ENCODE peak calls at places on chromosomes 4 and X, in eight cellular contexts. W is body of pancreas, D is heart left ventricle, C is heart right ventricle, Y is GM12878, E is PC-3, A is IMR-90, T is uterus. U is an unnamed sample.

GRCh38 chr4:27084685-27085356 is 224.2 kb downstream of the STIM2 start:
- DNase-seq in W (peak; percentile 20), D (no peak), C (no peak), Y (no peak), E (peak; percentile 34), A (peak; percentile 2), T (peak; percentile 18), U (peak; percentile 8)

GRCh38 chrX:136156560-136157117 is 9.3 kb downstream of the FHL1 start:
- DNase-seq in W (no peak), D (no peak), C (no peak), Y (no peak), E (no peak), A (no peak), T (no peak), U (no peak)

GRCh38 chrX:71111141-71111843 is at the start of gene IL2RG:
- DNase-seq in W (no peak), D (no peak), C (no peak), Y (peak; percentile 87), E (peak; percentile 7), A (no peak), T (no peak), U (no peak)

GRCh38 chr4:156972370-156972980 is 876 bp upstream of the PDGFC start:
- DNase-seq in W (no peak), D (no peak), C (no peak), Y (no peak), E (no peak), A (peak; percentile 18), T (no peak), U (no peak)

GRCh38 chrX:108671526-108671925 is 64.8 kb downstream of the IRS4 start:
- DNase-seq in W (no peak), D (no peak), C (no peak), Y (no peak), E (no peak), A (no peak), T (no peak), U (no peak)

GRCh38 chr4:178752954-178753525 is 1310.8 kb upstream of the AGA start:
- DNase-seq in W (no peak), D (no peak), C (no peak), Y (no peak), E (no peak), A (no peak), T (no peak), U (no peak)

GRCh38 chr4:32425243-32425642 is 1705.1 kb downstream of the PCDH7 start:
- DNase-seq in W (no peak), D (no peak), C (no peak), Y (no peak), E (peak; percentile 57), A (no peak), T (no peak), U (no peak)

GRCh38 chrX:118536687-118537461 is 41.3 kb downstream of the DOCK11 start:
- DNase-seq in W (no peak), D (no peak), C (no peak), Y (peak; percentile 33), E (peak; percentile 10), A (peak; percentile 33), T (no peak), U (no peak)

GRCh38 chr4:20809796-20810195 is 109.5 kb downstream of the PACRGL start:
- DNase-seq in W (no peak), D (no peak), C (no peak), Y (no peak), E (peak; percentile 85), A (no peak), T (no peak), U (no peak)

GRCh38 chrX:113512700-113513395 is 672.2 kb upstream of the AMOT start:
- DNase-seq in W (no peak), D (no peak), C (no peak), Y (no peak), E (peak; percentile 84), A (peak; percentile 37), T (no peak), U (peak; percentile 22)

GRCh38 chrX:134406230-134406794 is 53.7 kb upstream of the HPRT1 start:
- DNase-seq in W (no peak), D (no peak), C (no peak), Y (no peak), E (no peak), A (no peak), T (no peak), U (no peak)

GRCh38 chrX:3184176-3184930 is 143.1 kb downstream of the ARSF start:
- DNase-seq in W (no peak), D (peak; percentile 23), C (no peak), Y (no peak), E (no peak), A (peak; percentile 94), T (peak; percentile 23), U (peak; percentile 32)

GRCh38 chr4:20520901-20521300 is 179.4 kb upstream of the PACRGL start:
- DNase-seq in W (no peak), D (no peak), C (no peak), Y (no peak), E (peak; percentile 54), A (peak; percentile 62), T (no peak), U (no peak)

GRCh38 chr4:72084587-72085011 is 52.8 kb downstream of the NPFFR2 start:
- DNase-seq in W (no peak), D (no peak), C (no peak), Y (peak; percentile 13), E (no peak), A (no peak), T (no peak), U (no peak)

GRCh38 chrX:47242321-47242720 is 9.5 kb downstream of the USP11 start:
- DNase-seq in W (no peak), D (no peak), C (no peak), Y (no peak), E (no peak), A (no peak), T (no peak), U (no peak)

GRCh38 chrX:72554448-72555140 is 18.0 kb downstream of the HDAC8 start:
- DNase-seq in W (no peak), D (no peak), C (no peak), Y (no peak), E (peak; percentile 37), A (no peak), T (no peak), U (no peak)

GRCh38 chr4:22031423-22031822 is 82.9 kb upstream of the KCNIP4 start:
- DNase-seq in W (no peak), D (no peak), C (no peak), Y (no peak), E (no peak), A (no peak), T (no peak), U (no peak)

GRCh38 chr4:187019896-187020295 is 296.2 kb upstream of the FAT1 start:
- DNase-seq in W (no peak), D (no peak), C (no peak), Y (no peak), E (no peak), A (no peak), T (no peak), U (no peak)

DNA sequence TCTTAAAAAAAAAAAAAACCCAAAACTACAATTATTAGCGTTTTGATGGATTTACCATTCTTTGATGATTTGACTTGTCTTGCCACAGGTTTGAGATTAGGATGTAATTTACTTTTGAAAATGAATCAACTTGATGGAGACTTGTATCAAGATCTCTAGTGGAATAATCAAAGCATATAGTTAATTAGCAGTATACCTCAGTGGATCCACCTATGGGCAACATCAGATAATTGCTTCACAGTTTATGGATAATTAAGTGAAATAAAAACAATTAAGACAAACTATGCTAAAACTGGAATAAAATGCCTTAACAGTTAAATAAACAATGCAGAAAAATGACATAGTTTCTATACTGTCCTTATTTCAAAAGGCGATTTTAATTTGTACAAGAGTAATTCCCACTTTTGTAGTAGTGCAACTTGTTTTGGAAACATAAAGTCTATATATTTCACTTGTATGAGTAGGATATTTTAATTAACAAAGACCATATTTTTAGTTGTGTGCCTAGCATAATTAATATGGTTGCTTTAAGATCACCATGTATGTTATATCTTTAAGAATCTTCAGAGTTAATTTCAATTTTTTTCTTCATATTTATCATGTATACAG is 4.2 kb downstream of the CPEB2 start:
- DNase-seq in W (no peak), D (no peak), C (no peak), Y (no peak), E (peak; percentile 14), A (peak; percentile 18), T (no peak), U (no peak)
- H3K4me3 ChIP-seq in W (no peak overlapping the region), D (peak overlapping the region; percentile 92), C (peak overlapping the region; percentile 99), Y (peak overlapping the region; percentile 90), E (peak overlapping the region; percentile 75), A (peak overlapping the region; percentile 69), T (no peak overlapping the region), U (no peak overlapping the region)

DNA sequence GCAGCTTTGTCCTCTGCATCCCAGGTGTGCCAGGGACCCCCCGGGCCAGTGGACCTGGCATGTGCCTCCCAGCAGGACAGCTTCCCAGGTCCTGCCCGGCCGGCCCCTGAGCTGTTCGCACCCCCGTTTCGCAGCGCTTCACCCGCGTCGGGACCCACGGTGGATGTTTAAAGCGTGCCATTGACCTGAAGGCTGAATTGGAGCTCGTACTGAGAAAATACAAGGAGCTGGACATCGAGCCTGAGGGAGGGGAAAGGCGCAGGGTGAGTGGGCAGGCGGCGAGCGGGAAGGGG is 7.9 kb downstream of the UVSSA start:
- DNase-seq in W (no peak), D (no peak), C (no peak), Y (no peak), E (no peak), A (no peak), T (no peak), U (no peak)
- H3K36me3 ChIP-seq in W (no peaks in the 10 kb centered on the region), D (peaks cover 48% of the 10 kb centered on the region), C (peaks cover 51% of the 10 kb centered on the region), Y (no peaks in the 10 kb centered on the region), E (no peaks in the 10 kb centered on the region), A (peaks cover 45% of the 10 kb centered on the region), T (no peaks in the 10 kb centered on the region), U (no peaks in the 10 kb centered on the region)

GRCh38 chr4:175071123-175071522 is 153.0 kb downstream of the ADAM29 start:
- DNase-seq in W (no peak), D (no peak), C (no peak), Y (no peak), E (peak; percentile 5), A (no peak), T (no peak), U (no peak)

GRCh38 chr4:175066923-175067627 is 148.9 kb downstream of the ADAM29 start:
- DNase-seq in W (no peak), D (no peak), C (no peak), Y (no peak), E (no peak), A (no peak), T (no peak), U (no peak)

DNA sequence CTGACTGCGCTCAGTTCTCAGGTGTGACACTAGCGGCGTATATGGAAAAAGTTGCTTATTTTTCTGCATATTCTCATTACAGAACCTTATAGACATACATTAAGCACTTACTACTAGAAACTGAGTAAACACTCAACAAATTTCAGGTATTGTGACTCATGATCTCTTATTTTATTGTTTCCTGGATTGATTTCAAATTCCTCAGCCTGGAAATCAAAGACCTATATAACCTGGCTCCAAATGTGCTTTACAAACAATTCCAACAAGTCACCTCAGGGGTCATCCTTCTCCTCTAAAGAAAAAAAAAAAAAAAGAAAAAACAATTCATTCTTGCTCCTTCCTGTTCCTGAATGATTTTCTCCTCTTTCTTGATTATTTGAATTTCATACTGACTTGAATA is 152.3 kb downstream of the ADAM29 start:
- DNase-seq in W (no peak), D (no peak), C (no peak), Y (no peak), E (peak; percentile 71), A (no peak), T (no peak), U (no peak)
- H3K9me3 ChIP-seq in W (no peaks in the 10 kb centered on the region), D (no peaks in the 10 kb centered on the region), C (peaks cover 13% of the 10 kb centered on the region), Y (no peaks in the 10 kb centered on the region), E (no peaks in the 10 kb centered on the region), A (peaks cover 5% of the 10 kb centered on the region), T (no peaks in the 10 kb centered on the region), U (no peaks in the 10 kb centered on the region)

GRCh38 chr4:4182835-4183568 is 43.7 kb downstream of the OTOP1 start:
- DNase-seq in W (peak; percentile 28), D (no peak), C (no peak), Y (no peak), E (peak; percentile 45), A (no peak), T (no peak), U (no peak)

GRCh38 chr4:4185528-4185927 is 41.2 kb downstream of the OTOP1 start:
- DNase-seq in W (no peak), D (no peak), C (no peak), Y (no peak), E (peak; percentile 76), A (no peak), T (no peak), U (no peak)
- H3K4me3 ChIP-seq in W (no peak overlapping the region), D (no peak overlapping the region), C (no peak overlapping the region), Y (no peak overlapping the region), E (no peak overlapping the region), A (no peak overlapping the region), T (no peak overlapping the region), U (no peak overlapping the region)

U was measured in MG63.